ENCODE peak calls at places on chromosomes 4 and X, in seven cellular contexts. G, L, V, M, K, E and C are unnamed samples.

GRCh38 chr4:168593399-168593798 is 96.5 kb downstream of the PALLD start:
- DNase-seq in G (no peak), L (no peak), V (no peak), M (no peak), K (no peak), E (no peak), C (no peak)

GRCh38 chr4:158315706-158316105 is 105.4 kb downstream of the TMEM144 start:
- DNase-seq in G (no peak), L (no peak), V (no peak), M (peak; percentile 85), K (no peak), E (no peak), C (no peak)

GRCh38 chr4:123505457-123506310 is 109.1 kb downstream of the SPRY1 start:
- DNase-seq in G (peak; percentile 67), L (peak; percentile 62), V (peak; percentile 12), M (peak; percentile 64), K (peak; percentile 77), E (peak; percentile 28), C (peak; percentile 84)

GRCh38 chrX:136577562-136577961 is 45.5 kb downstream of the VGLL1 start:
- DNase-seq in G (peak; percentile 42), L (peak; percentile 54), V (peak; percentile 38), M (peak; percentile 16), K (peak; percentile 38), E (peak; percentile 76), C (no peak)

GRCh38 chr4:146308951-146309350 is 94.6 kb downstream of the REELD1 start:
- DNase-seq in G (no peak), L (no peak), V (no peak), M (no peak), K (no peak), E (no peak), C (no peak)

GRCh38 chr4:83851261-83852084 is 315.6 kb downstream of the GPAT3 start:
- DNase-seq in G (no peak), L (no peak), V (no peak), M (peak; percentile 8), K (no peak), E (no peak), C (no peak)

GRCh38 chr4:142475663-142476062 is 370.4 kb downstream of the INPP4B start:
- DNase-seq in G (no peak), L (no peak), V (no peak), M (peak; percentile 56), K (no peak), E (no peak), C (no peak)

GRCh38 chr4:98092833-98093439 is 50.3 kb downstream of the STPG2 start:
- DNase-seq in G (no peak), L (no peak), V (no peak), M (peak; percentile 12), K (no peak), E (no peak), C (no peak)

GRCh38 chr4:27463816-27464215 is 603.2 kb downstream of the STIM2 start:
- DNase-seq in G (no peak), L (no peak), V (peak; percentile 26), M (peak; percentile 15), K (no peak), E (no peak), C (no peak)

GRCh38 chrX:11787564-11787963 is 29.5 kb downstream of the MSL3 start:
- DNase-seq in G (peak; percentile 64), L (peak; percentile 40), V (peak; percentile 5), M (peak; percentile 55), K (peak; percentile 54), E (peak; percentile 81), C (no peak)

GRCh38 chrX:132489256-132490085 is 633 bp upstream of the MBNL3 start:
- DNase-seq in G (peak; percentile 66), L (peak; percentile 78), V (peak; percentile 29), M (peak; percentile 49), K (peak; percentile 86), E (peak; percentile 52), C (peak; percentile 86)

GRCh38 chrX:91279479-91279878 is 155.2 kb upstream of the PABPC5 start:
- DNase-seq in G (no peak), L (no peak), V (no peak), M (no peak), K (peak; percentile 17), E (no peak), C (no peak)

GRCh38 chr4:56668267-56668666 is 12.8 kb downstream of the HOPX start:
- DNase-seq in G (no peak), L (no peak), V (no peak), M (peak; percentile 37), K (no peak), E (no peak), C (no peak)

GRCh38 chr4:153661215-153661822 is 22.8 kb upstream of the TLR2 start:
- DNase-seq in G (no peak), L (no peak), V (no peak), M (peak; percentile 46), K (no peak), E (no peak), C (no peak)

GRCh38 chr4:40924096-40924792 is 174.5 kb downstream of the NSUN7 start:
- DNase-seq in G (peak; percentile 63), L (peak; percentile 64), V (peak; percentile 56), M (peak; percentile 43), K (peak; percentile 81), E (peak; percentile 89), C (peak; percentile 89)

GRCh38 chr4:48153791-48154550 is 19.9 kb upstream of the TXK start:
- DNase-seq in G (no peak), L (no peak), V (no peak), M (no peak), K (no peak), E (no peak), C (no peak)

GRCh38 chr4:93654276-93654675 is 174.3 kb upstream of the ATOH1 start:
- DNase-seq in G (no peak), L (no peak), V (no peak), M (no peak), K (no peak), E (no peak), C (no peak)

GRCh38 chr4:40962551-40963185 is 212.9 kb downstream of the NSUN7 start:
- DNase-seq in G (no peak), L (no peak), V (no peak), M (peak; percentile 97), K (no peak), E (no peak), C (no peak)

GRCh38 chrX:45485682-45486081 is 285.0 kb upstream of the DIPK2B start:
- DNase-seq in G (no peak), L (no peak), V (no peak), M (peak; percentile 45), K (no peak), E (no peak), C (no peak)

GRCh38 chrX:102934624-102935023 is 2.4 kb upstream of the RAB40AL start:
- DNase-seq in G (no peak), L (peak; percentile 30), V (peak; percentile 10), M (peak; percentile 26), K (no peak), E (peak; percentile 29), C (no peak)

GRCh38 chr4:16238304-16238703 is 12.0 kb upstream of the TAPT1 start:
- DNase-seq in G (no peak), L (no peak), V (no peak), M (no peak), K (no peak), E (no peak), C (no peak)

GRCh38 chr4:102466298-102466697 is 34.9 kb upstream of the NFKB1 start:
- DNase-seq in G (no peak), L (no peak), V (no peak), M (peak; percentile 24), K (no peak), E (no peak), C (no peak)

GRCh38 chr4:118968006-118968405 is 79.4 kb downstream of the SYNPO2 start:
- DNase-seq in G (peak; percentile 41), L (peak; percentile 57), V (peak; percentile 95), M (peak; percentile 95), K (peak; percentile 57), E (no peak), C (no peak)

GRCh38 chr4:107603430-107603829 is 116.6 kb downstream of the PAPSS1 start:
- DNase-seq in G (no peak), L (peak; percentile 34), V (peak; percentile 84), M (peak; percentile 59), K (no peak), E (no peak), C (no peak)

GRCh38 chr4:66647915-66648314 is 897.4 kb downstream of the CENPC start:
- DNase-seq in G (no peak), L (no peak), V (no peak), M (no peak), K (no peak), E (no peak), C (no peak)

GRCh38 chrX:97238632-97239031 is 354.9 kb downstream of the RPA4 start:
- DNase-seq in G (no peak), L (no peak), V (no peak), M (peak; percentile 40), K (no peak), E (no peak), C (no peak)

GRCh38 chr4:72555377-72555831 is 13.6 kb downstream of the ADAMTS3 start:
- DNase-seq in G (no peak), L (no peak), V (no peak), M (no peak), K (no peak), E (no peak), C (no peak)

GRCh38 chrX:130726661-130727060 is 176.3 kb downstream of the ENOX2 start:
- DNase-seq in G (peak; percentile 27), L (no peak), V (no peak), M (peak; percentile 77), K (peak; percentile 47), E (no peak), C (no peak)

GRCh38 chr4:47490550-47490949 is 5.5 kb downstream of the ATP10D start:
- DNase-seq in G (no peak), L (no peak), V (peak; percentile 60), M (peak; percentile 32), K (no peak), E (peak; percentile 16), C (no peak)

GRCh38 chrX:133435544-133436124 is 20.3 kb upstream of the GPC4 start:
- DNase-seq in G (no peak), L (no peak), V (no peak), M (no peak), K (no peak), E (no peak), C (no peak)

GRCh38 chr4:18980516-18981233 is 959.1 kb upstream of the LCORL start:
- DNase-seq in G (no peak), L (no peak), V (no peak), M (no peak), K (no peak), E (no peak), C (no peak)

GRCh38 chrX:12950851-12951589 is 23.9 kb upstream of the TMSB4X start:
- DNase-seq in G (no peak), L (peak; percentile 39), V (no peak), M (peak; percentile 55), K (peak; percentile 54), E (peak; percentile 78), C (no peak)

GRCh38 chr4:145278341-145279121 is 98.1 kb upstream of the OTUD4 start:
- DNase-seq in G (no peak), L (no peak), V (peak; percentile 14), M (peak; percentile 22), K (no peak), E (no peak), C (no peak)

GRCh38 chr4:70269674-70270073 is 27.3 kb downstream of the CSN3 start:
- DNase-seq in G (no peak), L (no peak), V (peak; percentile 30), M (peak; percentile 40), K (no peak), E (no peak), C (no peak)